ENCODE peak calls at places on chromosomes 2 and 18, in six cellular contexts. I is foreskin fibroblast, Y is upper lobe of right lung, W is thoracic aorta, B is fibroblast of pulmonary artery, P is hepatocyte. O is an unnamed sample.
A peak's percentile ranks its signal among the peaks of the same experiment; 100 is the strongest.

GRCh38 chr2:33111002-33111446 is 164.3 kb downstream of the LTBP1 start:
- DNase-seq in W (no peak), I (peak; percentile 80), P (no peak), Y (no peak), B (peak; percentile 66), O (no peak)

GRCh38 chr2:225033440-225034390 is 8.6 kb downstream of the DOCK10 start:
- DNase-seq in Y (no peak), P (no peak), W (no peak), B (no peak), I (no peak), O (no peak)

GRCh38 chr2:239344857-239345216 is 56.0 kb downstream of the HDAC4 start:
- DNase-seq in I (no peak), P (no peak), Y (no peak), W (no peak), B (no peak), O (no peak)

GRCh38 chr2:196259507-196260481 is 88.4 kb upstream of the STK17B start:
- DNase-seq in W (no peak), P (peak; percentile 30), I (peak; percentile 71), Y (no peak), B (peak; percentile 84), O (no peak)

GRCh38 chr2:20501974-20502373 is 55.1 kb downstream of the RHOB start:
- DNase-seq in W (no peak), P (peak; percentile 54), B (peak; percentile 99), Y (no peak), I (peak; percentile 96), O (no peak)

GRCh38 chr2:13289310-13289709 is 572.6 kb downstream of the TRIB2 start:
- DNase-seq in I (no peak), P (no peak), B (no peak), Y (no peak), W (no peak), O (no peak)

GRCh38 chr2:237060518-237061312 is 25.0 kb upstream of the COPS8 start:
- DNase-seq in I (peak; percentile 82), W (peak; percentile 27), B (peak; percentile 83), Y (no peak), P (peak; percentile 80), O (no peak)

GRCh38 chr18:59736061-59736460 is 38.8 kb upstream of the CCBE1 start:
- DNase-seq in B (no peak), Y (no peak), I (no peak), W (no peak), P (no peak), O (peak; percentile 44)

GRCh38 chr2:70854416-70854815 is 18.8 kb upstream of the CD207 start:
- DNase-seq in Y (no peak), I (no peak), W (no peak), B (no peak), P (no peak), O (no peak)

GRCh38 chr2:197205590-197206215 is 104.9 kb downstream of the ANKRD44 start:
- DNase-seq in Y (no peak), P (no peak), W (no peak), B (no peak), I (no peak), O (no peak)

GRCh38 chr18:3966985-3967856 is 487.9 kb downstream of the DLGAP1 start:
- DNase-seq in P (peak; percentile 16), Y (no peak), I (peak; percentile 23), W (peak; percentile 13), B (peak; percentile 39), O (no peak)

GRCh38 chr18:3463052-3463451 is 13.1 kb downstream of the TGIF1 start:
- DNase-seq in B (no peak), W (no peak), I (peak; percentile 79), Y (no peak), P (no peak), O (no peak)

GRCh38 chr18:48003426-48004349 is 73.2 kb upstream of the SMAD2 start:
- DNase-seq in B (peak; percentile 67), P (no peak), Y (no peak), I (peak; percentile 81), W (no peak), O (no peak)

GRCh38 chr2:157809212-157809611 is 66.9 kb downstream of the ACVR1 start:
- DNase-seq in I (peak; percentile 49), B (no peak), W (no peak), P (no peak), Y (no peak), O (no peak)

GRCh38 chr18:7945882-7946281 is 378.8 kb downstream of the PTPRM start:
- DNase-seq in P (peak; percentile 78), B (peak; percentile 87), I (peak; percentile 95), W (no peak), Y (no peak), O (no peak)

GRCh38 chr2:222322241-222322640 is 23.4 kb upstream of the PAX3 start:
- DNase-seq in B (no peak), W (no peak), Y (no peak), P (no peak), I (no peak), O (no peak)

GRCh38 chr2:222318026-222318711 is 19.4 kb upstream of the PAX3 start:
- DNase-seq in W (no peak), Y (peak; percentile 85), P (peak; percentile 84), B (peak; percentile 82), I (peak; percentile 81), O (peak; percentile 87)

GRCh38 chr2:222319576-222320440 is 21.0 kb upstream of the PAX3 start:
- DNase-seq in B (no peak), P (peak; percentile 54), I (peak; percentile 53), Y (peak; percentile 71), W (no peak), O (no peak)

GRCh38 chr2:222320441-222321395 is 21.9 kb upstream of the PAX3 start:
- DNase-seq in P (peak; percentile 28), B (no peak), W (no peak), I (peak; percentile 51), Y (no peak), O (no peak)

GRCh38 chr2:222318712-222319575 is 20.1 kb upstream of the PAX3 start:
- DNase-seq in Y (peak; percentile 68), W (no peak), P (peak; percentile 51), B (peak; percentile 54), I (peak; percentile 70), O (no peak)
- TF ChIP-seq CTCF in Y (peak; percentile 44), W (no peak), P (peak; percentile 38), B (no peak), I (peak; percentile 20), O (peak; percentile 39)

GRCh38 chr2:36462311-36462710 is 106.7 kb downstream of the CRIM1 start:
- DNase-seq in I (no peak), B (no peak), P (no peak), W (no peak), Y (no peak), O (no peak)

GRCh38 chr2:36456227-36456788 is 100.7 kb downstream of the CRIM1 start:
- DNase-seq in B (peak; percentile 94), P (peak; percentile 23), W (peak; percentile 27), I (peak; percentile 89), Y (peak; percentile 72), O (no peak)

GRCh38 chr2:36461039-36461681 is 105.6 kb downstream of the CRIM1 start:
- DNase-seq in W (no peak), Y (no peak), I (peak; percentile 85), P (peak; percentile 50), B (peak; percentile 98), O (no peak)

GRCh38 chr2:36458106-36458505 is 102.5 kb downstream of the CRIM1 start:
- DNase-seq in Y (no peak), I (no peak), P (no peak), W (no peak), B (no peak), O (no peak)

GRCh38 chr2:36459725-36460137 is 104.2 kb downstream of the CRIM1 start:
- DNase-seq in W (no peak), P (peak; percentile 78), Y (no peak), I (peak; percentile 65), B (peak; percentile 76), O (no peak)
- TF ChIP-seq CTCF in W (peak; percentile 41), P (peak; percentile 54), Y (peak; percentile 48), I (peak; percentile 50), B (peak; percentile 57), O (peak; percentile 56)

DNA sequence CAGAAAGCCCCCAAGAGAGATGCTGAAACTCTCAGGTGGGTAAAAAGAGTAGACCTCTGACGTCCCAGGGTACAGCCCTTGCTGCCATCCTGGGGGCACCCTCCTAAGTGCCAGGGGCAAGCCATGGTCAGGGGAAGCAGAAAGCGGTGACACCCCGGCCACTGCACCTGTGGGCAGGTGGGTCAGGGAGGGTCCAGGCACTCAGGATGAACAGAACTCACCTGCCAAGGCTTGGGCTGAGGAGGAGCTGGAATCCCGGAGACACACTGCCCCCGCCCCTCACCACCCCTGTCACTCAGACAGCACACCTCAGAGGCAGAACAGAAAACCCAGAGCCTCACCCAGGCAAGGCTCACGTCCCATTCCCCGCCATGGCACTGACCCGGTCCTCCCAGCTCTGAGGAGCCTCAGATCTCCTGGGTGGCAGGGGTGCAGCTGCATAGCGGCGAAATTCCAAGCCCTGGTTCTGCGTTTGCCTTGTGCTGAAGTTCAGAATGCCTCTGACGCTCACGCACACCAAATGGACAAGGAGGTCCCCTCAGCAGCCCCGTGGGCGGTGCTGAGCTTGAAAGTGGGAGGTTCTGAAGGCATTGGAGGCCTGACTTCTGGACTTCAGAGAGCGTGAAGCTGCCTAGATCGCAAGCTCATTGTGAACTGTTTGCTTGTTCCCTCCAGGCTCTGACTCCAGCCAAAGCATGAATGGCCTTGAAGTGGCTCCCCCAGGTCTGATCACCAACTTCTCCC is 4.3 kb downstream of the GPR17 start:
- DNase-seq in P (no peak), Y (no peak), W (no peak), B (no peak), I (peak; percentile 39), O (no peak)
- TF ChIP-seq CTCF in P (no peak), Y (peak; percentile 7), W (no peak), B (no peak), I (no peak), O (peak; percentile 9)

DNA sequence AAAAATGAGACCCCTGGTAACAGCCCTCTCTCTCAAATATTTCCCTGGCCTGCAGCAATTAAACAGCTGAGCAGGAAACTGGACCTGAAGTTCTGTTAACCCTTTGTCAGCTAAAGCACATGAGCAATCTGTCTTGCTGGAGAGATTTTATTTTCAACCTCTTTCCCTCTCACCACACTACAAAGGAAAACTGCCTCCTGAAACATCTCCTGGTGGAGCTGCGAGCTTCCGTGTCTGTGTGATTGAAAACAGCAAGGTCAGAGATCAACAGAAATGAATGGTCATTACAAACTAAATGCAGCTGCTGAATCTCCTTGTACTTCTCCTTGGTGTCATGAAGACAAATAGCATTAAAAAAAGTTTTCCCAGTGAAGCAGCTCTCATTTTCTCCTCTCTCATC is 70.2 kb upstream of the CCDC85A start:
- DNase-seq in B (no peak), P (no peak), I (no peak), Y (no peak), W (no peak), O (no peak)
- TF ChIP-seq CTCF in B (no peak), P (no peak), I (no peak), Y (no peak), W (no peak), O (no peak)

O was measured in osteocyte.